ENCODE peak calls at places on chromosome 17, in four cellular contexts. One of them, this sample, is unnamed. For H3K36me3, the result is how much of the 10 kb centered on the place peaks cover.

GRCh38 chr17:49798738-49799137 is 10.3 kb downstream of the KAT7 start:
- DNase-seq in tibial nerve: no peak
- DNase-seq in lower lobe of right lung: no peak
- DNase-seq in Caco-2: no peak
- DNase-seq in this sample: no peak

GRCh38 chr17:51764387-51764971 is 394.0 kb downstream of the CA10 start:
- DNase-seq in tibial nerve: peak
- DNase-seq in lower lobe of right lung: no peak
- DNase-seq in Caco-2: peak
- DNase-seq in this sample: peak

GRCh38 chr17:41629826-41630670 is 5.7 kb upstream of the KRT17 start:
- DNase-seq in tibial nerve: no peak
- DNase-seq in lower lobe of right lung: peak
- DNase-seq in Caco-2: no peak
- DNase-seq in this sample: no peak

GRCh38 chr17:34511265-34511664 is 68.1 kb upstream of the TMEM132E start:
- DNase-seq in tibial nerve: no peak
- DNase-seq in lower lobe of right lung: no peak
- DNase-seq in Caco-2: no peak
- DNase-seq in this sample: no peak

GRCh38 chr17:19656336-19656735 is 7.8 kb downstream of the ALDH3A2 start:
- DNase-seq in tibial nerve: no peak
- DNase-seq in lower lobe of right lung: no peak
- DNase-seq in Caco-2: no peak
- DNase-seq in this sample: no peak

GRCh38 chr17:56119191-56119590 is 34.1 kb upstream of the ANKFN1 start:
- DNase-seq in tibial nerve: no peak
- DNase-seq in lower lobe of right lung: no peak
- DNase-seq in Caco-2: no peak
- DNase-seq in this sample: no peak

GRCh38 chr17:82477934-82478333 is 19.4 kb downstream of the NARF start:
- DNase-seq in tibial nerve: no peak
- DNase-seq in lower lobe of right lung: no peak
- DNase-seq in Caco-2: no peak
- DNase-seq in this sample: no peak

GRCh38 chr17:57918017-57918895 is 37.0 kb downstream of the CUEDC1 start:
- DNase-seq in tibial nerve: no peak
- DNase-seq in lower lobe of right lung: no peak
- DNase-seq in Caco-2: peak
- DNase-seq in this sample: no peak

GRCh38 chr17:78412403-78412802 is 34.0 kb downstream of the PGS1 start:
- DNase-seq in tibial nerve: no peak
- DNase-seq in lower lobe of right lung: no peak
- DNase-seq in Caco-2: peak
- DNase-seq in this sample: no peak

GRCh38 chr17:48497103-48497502 is 33.7 kb downstream of the HOXB1 start:
- DNase-seq in tibial nerve: no peak
- DNase-seq in lower lobe of right lung: no peak
- DNase-seq in Caco-2: no peak
- DNase-seq in this sample: no peak

GRCh38 chr17:44334315-44335181 is 9.9 kb upstream of the SLC25A39 start:
- DNase-seq in tibial nerve: no peak
- DNase-seq in lower lobe of right lung: no peak
- DNase-seq in Caco-2: no peak
- DNase-seq in this sample: no peak

GRCh38 chr17:77454560-77455095 is 313.9 kb downstream of the SEC14L1 start:
- DNase-seq in tibial nerve: no peak
- DNase-seq in lower lobe of right lung: no peak
- DNase-seq in Caco-2: no peak
- DNase-seq in this sample: no peak

GRCh38 chr17:76736349-76737081 is 616 bp downstream of the SRSF2 start:
- DNase-seq in tibial nerve: peak
- DNase-seq in lower lobe of right lung: peak
- DNase-seq in Caco-2: peak
- DNase-seq in this sample: no peak

GRCh38 chr17:45170976-45171337 is 9.3 kb downstream of the HEXIM2 start:
- DNase-seq in tibial nerve: peak
- DNase-seq in lower lobe of right lung: peak
- DNase-seq in Caco-2: peak
- DNase-seq in this sample: no peak

GRCh38 chr17:17663160-17664072 is 17.8 kb upstream of the RAI1 start:
- DNase-seq in tibial nerve: no peak
- DNase-seq in lower lobe of right lung: peak
- DNase-seq in Caco-2: peak
- DNase-seq in this sample: no peak

GRCh38 chr17:42421479-42422332 is 1.4 kb downstream of the CAVIN1 start:
- DNase-seq in tibial nerve: no peak
- DNase-seq in lower lobe of right lung: peak
- DNase-seq in Caco-2: peak
- DNase-seq in this sample: no peak

GRCh38 chr17:4967539-4968165 is at the start of gene SPAG7:
- DNase-seq in tibial nerve: peak
- DNase-seq in lower lobe of right lung: peak
- DNase-seq in Caco-2: peak
- DNase-seq in this sample: peak

GRCh38 chr17:43471801-43472200 is 12.0 kb upstream of the DHX8 start:
- DNase-seq in tibial nerve: no peak
- DNase-seq in lower lobe of right lung: no peak
- DNase-seq in Caco-2: no peak
- DNase-seq in this sample: no peak

GRCh38 chr17:57109393-57110151 is 24.5 kb downstream of the AKAP1 start:
- DNase-seq in tibial nerve: no peak
- DNase-seq in lower lobe of right lung: no peak
- DNase-seq in Caco-2: peak
- DNase-seq in this sample: no peak

GRCh38 chr17:29115906-29116651 is 64.1 kb downstream of the MYO18A start:
- DNase-seq in tibial nerve: no peak
- DNase-seq in lower lobe of right lung: no peak
- DNase-seq in Caco-2: peak
- DNase-seq in this sample: peak
- H3K4me3 ChIP-seq in tibial nerve: no peak
- H3K4me3 ChIP-seq in lower lobe of right lung: no peak
- H3K4me3 ChIP-seq in Caco-2: no peak
- H3K4me3 ChIP-seq in this sample: no peak

GRCh38 chr17:7196651-7197050 is 17.5 kb upstream of the ASGR1 start:
- DNase-seq in tibial nerve: no peak
- DNase-seq in lower lobe of right lung: no peak
- DNase-seq in Caco-2: no peak
- DNase-seq in this sample: no peak
- H3K36me3 ChIP-seq in tibial nerve: under half
- H3K36me3 ChIP-seq in lower lobe of right lung: half or more
- H3K36me3 ChIP-seq in Caco-2: under half
- H3K36me3 ChIP-seq in this sample: under half

DNA sequence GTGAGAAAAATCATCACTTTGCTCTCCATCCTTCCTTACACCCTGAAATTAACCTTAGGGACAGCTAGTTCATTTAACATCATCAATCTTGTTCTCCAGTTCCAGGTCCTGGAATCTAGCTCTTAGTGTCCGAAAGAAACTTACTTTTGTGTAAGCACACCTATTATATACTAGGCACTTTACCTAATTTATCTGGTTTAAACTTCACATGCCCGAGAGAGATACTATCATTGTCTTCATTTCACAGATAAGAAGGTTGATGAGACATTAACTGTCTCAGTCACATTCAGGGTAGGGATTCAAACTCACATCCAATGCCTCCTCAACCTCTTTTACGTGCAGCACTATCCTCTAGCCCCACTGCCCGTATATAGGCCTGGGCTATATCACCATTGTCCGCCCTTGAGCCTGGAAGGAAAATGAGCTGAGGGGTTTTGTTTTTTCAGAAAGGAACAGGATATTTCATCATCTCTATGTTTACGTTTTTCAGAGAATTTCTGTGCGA is 501 bp upstream of the AP2B1 start:
- DNase-seq in tibial nerve: no peak
- DNase-seq in lower lobe of right lung: no peak
- DNase-seq in Caco-2: no peak
- DNase-seq in this sample: no peak
- H3K4me3 ChIP-seq in tibial nerve: peak
- H3K4me3 ChIP-seq in lower lobe of right lung: peak
- H3K4me3 ChIP-seq in Caco-2: peak
- H3K4me3 ChIP-seq in this sample: peak

GRCh38 chr17:68433211-68433610 is 24.1 kb downstream of the WIPI1 start:
- DNase-seq in tibial nerve: no peak
- DNase-seq in lower lobe of right lung: no peak
- DNase-seq in Caco-2: no peak
- DNase-seq in this sample: no peak

GRCh38 chr17:68429881-68430280 is 27.4 kb downstream of the WIPI1 start:
- DNase-seq in tibial nerve: no peak
- DNase-seq in lower lobe of right lung: no peak
- DNase-seq in Caco-2: no peak
- DNase-seq in this sample: no peak

GRCh38 chr17:68432086-68432864 is 25.0 kb downstream of the WIPI1 start:
- DNase-seq in tibial nerve: no peak
- DNase-seq in lower lobe of right lung: no peak
- DNase-seq in Caco-2: no peak
- DNase-seq in this sample: no peak

GRCh38 chr17:68431045-68431608 is 26.2 kb downstream of the WIPI1 start:
- DNase-seq in tibial nerve: no peak
- DNase-seq in lower lobe of right lung: no peak
- DNase-seq in Caco-2: no peak
- DNase-seq in this sample: no peak

GRCh38 chr17:68431661-68432071 is 25.6 kb downstream of the WIPI1 start:
- DNase-seq in tibial nerve: no peak
- DNase-seq in lower lobe of right lung: no peak
- DNase-seq in Caco-2: peak
- DNase-seq in this sample: peak
- H3K36me3 ChIP-seq in tibial nerve: under half
- H3K36me3 ChIP-seq in lower lobe of right lung: half or more
- H3K36me3 ChIP-seq in Caco-2: under half
- H3K36me3 ChIP-seq in this sample: under half

DNA sequence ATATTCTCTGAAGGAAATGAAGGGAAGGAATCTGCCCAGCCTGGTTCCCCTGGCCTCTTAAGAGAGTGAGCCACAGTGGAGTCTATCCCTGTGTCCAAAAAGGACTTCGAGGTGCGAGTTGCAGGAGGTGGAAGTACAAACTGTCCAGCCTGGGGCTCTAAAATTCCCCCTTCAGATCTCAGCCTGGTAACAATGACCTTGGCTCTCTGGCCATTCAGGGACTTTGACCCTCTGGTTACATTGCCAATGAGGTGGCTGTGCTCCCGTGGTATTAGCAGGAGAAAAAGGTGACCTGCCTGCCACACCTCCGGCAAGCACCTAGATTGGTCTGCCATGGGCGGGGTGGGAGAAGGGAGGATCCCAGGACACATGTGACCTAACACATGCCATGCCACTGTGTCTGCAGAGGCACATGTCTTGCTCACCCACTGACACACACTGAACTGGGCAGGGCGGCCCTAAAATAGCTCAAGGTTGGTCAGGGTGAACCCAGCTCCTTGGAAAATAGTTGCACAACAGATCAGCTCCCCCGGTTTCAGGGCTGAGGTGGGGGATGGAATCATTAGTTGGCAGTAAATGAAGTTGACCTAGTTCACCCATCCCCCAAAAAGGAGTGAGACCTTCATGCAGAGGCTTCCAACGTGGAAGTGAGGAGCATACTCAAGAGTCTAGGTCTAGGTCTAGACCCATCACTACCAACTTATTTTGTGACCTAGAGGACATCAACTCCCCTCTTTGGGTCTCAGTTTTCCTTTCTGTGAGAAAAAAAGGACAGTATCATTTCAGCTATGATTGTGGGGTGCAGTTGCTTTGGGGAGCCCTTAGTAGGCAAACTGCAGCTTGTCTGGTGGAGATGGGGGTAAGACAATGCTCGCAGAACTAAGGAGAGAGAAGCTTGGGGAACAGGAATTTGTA is 2.2 kb downstream of the NR1D1 start:
- DNase-seq in tibial nerve: peak
- DNase-seq in lower lobe of right lung: peak
- DNase-seq in Caco-2: no peak
- DNase-seq in this sample: no peak
- H3K4me3 ChIP-seq in tibial nerve: peak
- H3K4me3 ChIP-seq in lower lobe of right lung: peak
- H3K4me3 ChIP-seq in Caco-2: peak
- H3K4me3 ChIP-seq in this sample: peak

This sample was measured in SK-N-MC.